ENCODE peak calls at places on chromosomes 12 and 14, in four cellular contexts. One of them, this sample, is unnamed.

GRCh38 chr14:92651793-92652382 is 96.5 kb downstream of the LGMN start:
- DNase-seq in H7: no peak
- DNase-seq in stimulated activated CD4-positive, alpha-beta T cell treated with anti-CD3 and anti-CD28 coated beads, Interleukin-1b, Interleukin-23, amount 100 ng/mL, for 24 hours: no peak
- DNase-seq in BE2C: no peak
- DNase-seq in this sample: peak

GRCh38 chr12:16605666-16606116 is 271 bp downstream of the LMO3 start:
- DNase-seq in H7: peak
- DNase-seq in stimulated activated CD4-positive, alpha-beta T cell treated with anti-CD3 and anti-CD28 coated beads, Interleukin-1b, Interleukin-23, amount 100 ng/mL, for 24 hours: no peak
- DNase-seq in BE2C: no peak
- DNase-seq in this sample: peak

GRCh38 chr14:72665259-72665658 is 228.6 kb downstream of the DPF3 start:
- DNase-seq in H7: no peak
- DNase-seq in stimulated activated CD4-positive, alpha-beta T cell treated with anti-CD3 and anti-CD28 coated beads, Interleukin-1b, Interleukin-23, amount 100 ng/mL, for 24 hours: no peak
- DNase-seq in BE2C: no peak
- DNase-seq in this sample: no peak

GRCh38 chr14:100287202-100287997 is 18.8 kb downstream of the SLC25A29 start:
- DNase-seq in H7: peak
- DNase-seq in stimulated activated CD4-positive, alpha-beta T cell treated with anti-CD3 and anti-CD28 coated beads, Interleukin-1b, Interleukin-23, amount 100 ng/mL, for 24 hours: no peak
- DNase-seq in BE2C: no peak
- DNase-seq in this sample: no peak

GRCh38 chr12:122081108-122081696 is 2.6 kb downstream of the MLXIP start:
- DNase-seq in H7: no peak
- DNase-seq in stimulated activated CD4-positive, alpha-beta T cell treated with anti-CD3 and anti-CD28 coated beads, Interleukin-1b, Interleukin-23, amount 100 ng/mL, for 24 hours: no peak
- DNase-seq in BE2C: no peak
- DNase-seq in this sample: no peak

GRCh38 chr12:20453756-20454310 is 85.5 kb downstream of the PDE3A start:
- DNase-seq in H7: no peak
- DNase-seq in stimulated activated CD4-positive, alpha-beta T cell treated with anti-CD3 and anti-CD28 coated beads, Interleukin-1b, Interleukin-23, amount 100 ng/mL, for 24 hours: no peak
- DNase-seq in BE2C: no peak
- DNase-seq in this sample: no peak

GRCh38 chr12:98296462-98297079 is 218.8 kb upstream of the TMPO start:
- DNase-seq in H7: peak
- DNase-seq in stimulated activated CD4-positive, alpha-beta T cell treated with anti-CD3 and anti-CD28 coated beads, Interleukin-1b, Interleukin-23, amount 100 ng/mL, for 24 hours: no peak
- DNase-seq in BE2C: no peak
- DNase-seq in this sample: no peak

GRCh38 chr12:131197490-131197889 is 243.8 kb downstream of the ADGRD1 start:
- DNase-seq in H7: peak
- DNase-seq in stimulated activated CD4-positive, alpha-beta T cell treated with anti-CD3 and anti-CD28 coated beads, Interleukin-1b, Interleukin-23, amount 100 ng/mL, for 24 hours: no peak
- DNase-seq in BE2C: no peak
- DNase-seq in this sample: no peak

GRCh38 chr14:82854851-82855250 is 1321.2 kb upstream of the SEL1L start:
- DNase-seq in H7: no peak
- DNase-seq in stimulated activated CD4-positive, alpha-beta T cell treated with anti-CD3 and anti-CD28 coated beads, Interleukin-1b, Interleukin-23, amount 100 ng/mL, for 24 hours: no peak
- DNase-seq in BE2C: no peak
- DNase-seq in this sample: no peak

GRCh38 chr12:33116284-33116683 is 219.7 kb upstream of the PKP2 start:
- DNase-seq in H7: peak
- DNase-seq in stimulated activated CD4-positive, alpha-beta T cell treated with anti-CD3 and anti-CD28 coated beads, Interleukin-1b, Interleukin-23, amount 100 ng/mL, for 24 hours: no peak
- DNase-seq in BE2C: no peak
- DNase-seq in this sample: no peak

GRCh38 chr14:95261616-95262510 is 57.8 kb downstream of the CLMN start:
- DNase-seq in H7: no peak
- DNase-seq in stimulated activated CD4-positive, alpha-beta T cell treated with anti-CD3 and anti-CD28 coated beads, Interleukin-1b, Interleukin-23, amount 100 ng/mL, for 24 hours: no peak
- DNase-seq in BE2C: no peak
- DNase-seq in this sample: no peak

GRCh38 chr14:69879175-69880047 is at the start of gene SMOC1:
- DNase-seq in H7: peak
- DNase-seq in stimulated activated CD4-positive, alpha-beta T cell treated with anti-CD3 and anti-CD28 coated beads, Interleukin-1b, Interleukin-23, amount 100 ng/mL, for 24 hours: peak
- DNase-seq in BE2C: peak
- DNase-seq in this sample: peak

GRCh38 chr14:55588259-55588699 is 8.3 kb downstream of the KTN1 start:
- DNase-seq in H7: no peak
- DNase-seq in stimulated activated CD4-positive, alpha-beta T cell treated with anti-CD3 and anti-CD28 coated beads, Interleukin-1b, Interleukin-23, amount 100 ng/mL, for 24 hours: no peak
- DNase-seq in BE2C: no peak
- DNase-seq in this sample: no peak

GRCh38 chr14:36553650-36554260 is 28.7 kb downstream of the NKX2-8 start:
- DNase-seq in H7: peak
- DNase-seq in stimulated activated CD4-positive, alpha-beta T cell treated with anti-CD3 and anti-CD28 coated beads, Interleukin-1b, Interleukin-23, amount 100 ng/mL, for 24 hours: no peak
- DNase-seq in BE2C: peak
- DNase-seq in this sample: no peak

GRCh38 chr12:45731376-45731775 is 1.9 kb downstream of the ARID2 start:
- DNase-seq in H7: no peak
- DNase-seq in stimulated activated CD4-positive, alpha-beta T cell treated with anti-CD3 and anti-CD28 coated beads, Interleukin-1b, Interleukin-23, amount 100 ng/mL, for 24 hours: no peak
- DNase-seq in BE2C: no peak
- DNase-seq in this sample: no peak

GRCh38 chr12:77324763-77325468 is 259.5 kb upstream of the E2F7 start:
- DNase-seq in H7: peak
- DNase-seq in stimulated activated CD4-positive, alpha-beta T cell treated with anti-CD3 and anti-CD28 coated beads, Interleukin-1b, Interleukin-23, amount 100 ng/mL, for 24 hours: peak
- DNase-seq in BE2C: peak
- DNase-seq in this sample: peak

GRCh38 chr12:66693901-66694513 is 15.1 kb upstream of the GRIP1 start:
- DNase-seq in H7: no peak
- DNase-seq in stimulated activated CD4-positive, alpha-beta T cell treated with anti-CD3 and anti-CD28 coated beads, Interleukin-1b, Interleukin-23, amount 100 ng/mL, for 24 hours: peak
- DNase-seq in BE2C: peak
- DNase-seq in this sample: no peak

GRCh38 chr14:75715926-75716780 is 55.1 kb downstream of the TTLL5 start:
- DNase-seq in H7: no peak
- DNase-seq in stimulated activated CD4-positive, alpha-beta T cell treated with anti-CD3 and anti-CD28 coated beads, Interleukin-1b, Interleukin-23, amount 100 ng/mL, for 24 hours: no peak
- DNase-seq in BE2C: no peak
- DNase-seq in this sample: no peak

GRCh38 chr14:103517626-103518415 is 4.8 kb downstream of the CKB start:
- DNase-seq in H7: peak
- DNase-seq in stimulated activated CD4-positive, alpha-beta T cell treated with anti-CD3 and anti-CD28 coated beads, Interleukin-1b, Interleukin-23, amount 100 ng/mL, for 24 hours: no peak
- DNase-seq in BE2C: no peak
- DNase-seq in this sample: no peak

GRCh38 chr12:123232472-123232806 is 502 bp downstream of the MPHOSPH9 start:
- DNase-seq in H7: no peak
- DNase-seq in stimulated activated CD4-positive, alpha-beta T cell treated with anti-CD3 and anti-CD28 coated beads, Interleukin-1b, Interleukin-23, amount 100 ng/mL, for 24 hours: no peak
- DNase-seq in BE2C: no peak
- DNase-seq in this sample: no peak

GRCh38 chr12:10636124-10636523 is 22.7 kb upstream of the MAGOHB start:
- DNase-seq in H7: no peak
- DNase-seq in stimulated activated CD4-positive, alpha-beta T cell treated with anti-CD3 and anti-CD28 coated beads, Interleukin-1b, Interleukin-23, amount 100 ng/mL, for 24 hours: no peak
- DNase-seq in BE2C: no peak
- DNase-seq in this sample: no peak

GRCh38 chr14:55233591-55233990 is 37.6 kb upstream of the FBXO34 start:
- DNase-seq in H7: no peak
- DNase-seq in stimulated activated CD4-positive, alpha-beta T cell treated with anti-CD3 and anti-CD28 coated beads, Interleukin-1b, Interleukin-23, amount 100 ng/mL, for 24 hours: no peak
- DNase-seq in BE2C: no peak
- DNase-seq in this sample: no peak

GRCh38 chr14:91904956-91905645 is 37.8 kb upstream of the TC2N start:
- DNase-seq in H7: no peak
- DNase-seq in stimulated activated CD4-positive, alpha-beta T cell treated with anti-CD3 and anti-CD28 coated beads, Interleukin-1b, Interleukin-23, amount 100 ng/mL, for 24 hours: no peak
- DNase-seq in BE2C: no peak
- DNase-seq in this sample: no peak

GRCh38 chr12:124809391-124809790 is 54.3 kb downstream of the SCARB1 start:
- DNase-seq in H7: no peak
- DNase-seq in stimulated activated CD4-positive, alpha-beta T cell treated with anti-CD3 and anti-CD28 coated beads, Interleukin-1b, Interleukin-23, amount 100 ng/mL, for 24 hours: no peak
- DNase-seq in BE2C: no peak
- DNase-seq in this sample: no peak

GRCh38 chr12:85424581-85425348 is 144.7 kb downstream of the ALX1 start:
- DNase-seq in H7: no peak
- DNase-seq in stimulated activated CD4-positive, alpha-beta T cell treated with anti-CD3 and anti-CD28 coated beads, Interleukin-1b, Interleukin-23, amount 100 ng/mL, for 24 hours: no peak
- DNase-seq in BE2C: peak
- DNase-seq in this sample: no peak

GRCh38 chr12:57469334-57470164 is 10.0 kb downstream of the GLI1 start:
- DNase-seq in H7: no peak
- DNase-seq in stimulated activated CD4-positive, alpha-beta T cell treated with anti-CD3 and anti-CD28 coated beads, Interleukin-1b, Interleukin-23, amount 100 ng/mL, for 24 hours: no peak
- DNase-seq in BE2C: no peak
- DNase-seq in this sample: no peak

GRCh38 chr12:85951823-85952222 is 77.7 kb downstream of the NTS start:
- DNase-seq in H7: no peak
- DNase-seq in stimulated activated CD4-positive, alpha-beta T cell treated with anti-CD3 and anti-CD28 coated beads, Interleukin-1b, Interleukin-23, amount 100 ng/mL, for 24 hours: no peak
- DNase-seq in BE2C: no peak
- DNase-seq in this sample: no peak

GRCh38 chr14:90382491-90383125 is 14.2 kb upstream of the CALM1 start:
- DNase-seq in H7: no peak
- DNase-seq in stimulated activated CD4-positive, alpha-beta T cell treated with anti-CD3 and anti-CD28 coated beads, Interleukin-1b, Interleukin-23, amount 100 ng/mL, for 24 hours: peak
- DNase-seq in BE2C: peak
- DNase-seq in this sample: peak

GRCh38 chr14:24816929-24817637 is 183.1 kb upstream of the GZMB start:
- DNase-seq in H7: no peak
- DNase-seq in stimulated activated CD4-positive, alpha-beta T cell treated with anti-CD3 and anti-CD28 coated beads, Interleukin-1b, Interleukin-23, amount 100 ng/mL, for 24 hours: no peak
- DNase-seq in BE2C: no peak
- DNase-seq in this sample: no peak

GRCh38 chr14:22978873-22979671 is 3.3 kb downstream of the AJUBA start:
- DNase-seq in H7: peak
- DNase-seq in stimulated activated CD4-positive, alpha-beta T cell treated with anti-CD3 and anti-CD28 coated beads, Interleukin-1b, Interleukin-23, amount 100 ng/mL, for 24 hours: no peak
- DNase-seq in BE2C: no peak
- DNase-seq in this sample: peak

GRCh38 chr14:44700694-44701093 is 193.6 kb upstream of the FSCB start:
- DNase-seq in H7: no peak
- DNase-seq in stimulated activated CD4-positive, alpha-beta T cell treated with anti-CD3 and anti-CD28 coated beads, Interleukin-1b, Interleukin-23, amount 100 ng/mL, for 24 hours: no peak
- DNase-seq in BE2C: no peak
- DNase-seq in this sample: no peak

This sample was measured in upper lobe of left lung.